ENCODE peak calls at places on chromosomes 4 and X, in five cellular contexts. One of them, this sample, is unnamed.

GRCh38 chrX:6228720-6229119 is at the start of gene NLGN4X:
- DNase-seq in substantia nigra: peak
- DNase-seq in cardiac muscle cell: peak
- DNase-seq in PC-3: no peak
- DNase-seq in CD8-positive, alpha-beta memory T cell: no peak
- DNase-seq in this sample: no peak

GRCh38 chr4:14289708-14290107 is 662.2 kb upstream of the BOD1L1 start:
- DNase-seq in substantia nigra: no peak
- DNase-seq in PC-3: peak
- DNase-seq in CD8-positive, alpha-beta memory T cell: no peak
- DNase-seq in cardiac muscle cell: no peak
- DNase-seq in this sample: peak

GRCh38 chrX:65644621-65645287 is 22.7 kb upstream of the MSN start:
- DNase-seq in CD8-positive, alpha-beta memory T cell: no peak
- DNase-seq in cardiac muscle cell: no peak
- DNase-seq in PC-3: peak
- DNase-seq in substantia nigra: no peak
- DNase-seq in this sample: peak

GRCh38 chr4:61200195-61200990 is at the start of gene ADGRL3:
- DNase-seq in substantia nigra: peak
- DNase-seq in CD8-positive, alpha-beta memory T cell: no peak
- DNase-seq in cardiac muscle cell: peak
- DNase-seq in PC-3: no peak
- DNase-seq in this sample: peak

GRCh38 chr4:41751325-41752061 is 3.0 kb upstream of the PHOX2B start:
- DNase-seq in cardiac muscle cell: no peak
- DNase-seq in CD8-positive, alpha-beta memory T cell: no peak
- DNase-seq in substantia nigra: no peak
- DNase-seq in PC-3: no peak
- DNase-seq in this sample: no peak

GRCh38 chrX:13200398-13200797 is 119.5 kb downstream of the ATXN3L start:
- DNase-seq in substantia nigra: no peak
- DNase-seq in CD8-positive, alpha-beta memory T cell: no peak
- DNase-seq in cardiac muscle cell: no peak
- DNase-seq in PC-3: no peak
- DNase-seq in this sample: no peak

GRCh38 chrX:107712231-107713204 is 63.1 kb downstream of the TSC22D3 start:
- DNase-seq in PC-3: no peak
- DNase-seq in cardiac muscle cell: no peak
- DNase-seq in substantia nigra: no peak
- DNase-seq in CD8-positive, alpha-beta memory T cell: peak
- DNase-seq in this sample: peak

GRCh38 chr4:41410049-41410448 is 127.9 kb upstream of the LIMCH1 start:
- DNase-seq in PC-3: peak
- DNase-seq in substantia nigra: no peak
- DNase-seq in CD8-positive, alpha-beta memory T cell: no peak
- DNase-seq in cardiac muscle cell: no peak
- DNase-seq in this sample: peak

GRCh38 chrX:132908891-132909290 is 49.5 kb downstream of the HS6ST2 start:
- DNase-seq in CD8-positive, alpha-beta memory T cell: no peak
- DNase-seq in cardiac muscle cell: no peak
- DNase-seq in substantia nigra: no peak
- DNase-seq in PC-3: peak
- DNase-seq in this sample: no peak

GRCh38 chr4:99321241-99322191 is at the start of gene ADH1B:
- DNase-seq in cardiac muscle cell: no peak
- DNase-seq in CD8-positive, alpha-beta memory T cell: no peak
- DNase-seq in PC-3: no peak
- DNase-seq in substantia nigra: no peak
- DNase-seq in this sample: no peak

GRCh38 chr4:181701911-181702310 is 541.3 kb upstream of the TENM3 start:
- DNase-seq in substantia nigra: no peak
- DNase-seq in cardiac muscle cell: peak
- DNase-seq in CD8-positive, alpha-beta memory T cell: no peak
- DNase-seq in PC-3: no peak
- DNase-seq in this sample: no peak

GRCh38 chrX:139890991-139891700 is 41.7 kb downstream of the ATP11C start:
- DNase-seq in substantia nigra: no peak
- DNase-seq in PC-3: peak
- DNase-seq in CD8-positive, alpha-beta memory T cell: no peak
- DNase-seq in cardiac muscle cell: no peak
- DNase-seq in this sample: peak

GRCh38 chr4:118716304-118716703 is 31.1 kb downstream of the METTL14 start:
- DNase-seq in cardiac muscle cell: no peak
- DNase-seq in PC-3: no peak
- DNase-seq in CD8-positive, alpha-beta memory T cell: no peak
- DNase-seq in substantia nigra: no peak
- DNase-seq in this sample: no peak

GRCh38 chr4:149045731-149046130 is 603.5 kb upstream of the NR3C2 start:
- DNase-seq in PC-3: no peak
- DNase-seq in CD8-positive, alpha-beta memory T cell: no peak
- DNase-seq in substantia nigra: no peak
- DNase-seq in cardiac muscle cell: no peak
- DNase-seq in this sample: peak

GRCh38 chrX:47146121-47146935 is 1.3 kb downstream of the RBM10 start:
- DNase-seq in cardiac muscle cell: no peak
- DNase-seq in CD8-positive, alpha-beta memory T cell: no peak
- DNase-seq in substantia nigra: no peak
- DNase-seq in PC-3: no peak
- DNase-seq in this sample: no peak

GRCh38 chrX:13126785-13127184 is 82.4 kb upstream of the FAM9C start:
- DNase-seq in PC-3: no peak
- DNase-seq in cardiac muscle cell: no peak
- DNase-seq in substantia nigra: no peak
- DNase-seq in CD8-positive, alpha-beta memory T cell: no peak
- DNase-seq in this sample: no peak

GRCh38 chr4:8383451-8384160 is 56.9 kb downstream of the ACOX3 start:
- DNase-seq in substantia nigra: no peak
- DNase-seq in CD8-positive, alpha-beta memory T cell: no peak
- DNase-seq in PC-3: no peak
- DNase-seq in cardiac muscle cell: no peak
- DNase-seq in this sample: no peak

DNA sequence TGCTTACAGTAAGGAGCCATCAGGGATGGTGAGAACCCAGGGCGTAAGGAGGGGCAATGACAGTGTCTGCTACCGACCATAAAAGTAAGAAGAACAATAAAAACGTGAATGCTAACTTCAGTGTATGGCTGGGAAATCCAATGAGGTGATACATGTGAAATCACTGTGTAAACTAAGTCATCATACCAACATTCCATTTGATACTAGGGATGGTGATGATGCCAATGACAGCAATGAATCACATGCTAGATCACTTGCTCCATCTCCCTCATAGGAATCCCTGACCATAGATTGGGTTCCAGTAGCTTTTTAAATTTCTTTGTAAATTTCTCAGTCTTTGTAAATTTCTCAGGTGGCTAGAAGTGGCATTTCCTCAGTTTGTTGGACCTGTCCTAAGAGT is 146.3 kb downstream of the SMIM20 start:
- DNase-seq in cardiac muscle cell: no peak
- DNase-seq in PC-3: peak
- DNase-seq in CD8-positive, alpha-beta memory T cell: no peak
- DNase-seq in substantia nigra: no peak
- DNase-seq in this sample: no peak
- H3K27ac ChIP-seq in cardiac muscle cell: no peak
- H3K27ac ChIP-seq in PC-3: no peak
- H3K27ac ChIP-seq in CD8-positive, alpha-beta memory T cell: no peak
- H3K27ac ChIP-seq in substantia nigra: no peak
- H3K27ac ChIP-seq in this sample: no peak

GRCh38 chr4:3802571-3803474 is 36.6 kb downstream of the ADRA2C start:
- DNase-seq in cardiac muscle cell: no peak
- DNase-seq in PC-3: no peak
- DNase-seq in CD8-positive, alpha-beta memory T cell: no peak
- DNase-seq in substantia nigra: no peak
- DNase-seq in this sample: no peak
- H3K27ac ChIP-seq in cardiac muscle cell: no peak
- H3K27ac ChIP-seq in PC-3: no peak
- H3K27ac ChIP-seq in CD8-positive, alpha-beta memory T cell: no peak
- H3K27ac ChIP-seq in substantia nigra: no peak
- H3K27ac ChIP-seq in this sample: no peak

GRCh38 chr4:153401501-153401900 is 57.0 kb downstream of the MND1 start:
- DNase-seq in cardiac muscle cell: no peak
- DNase-seq in substantia nigra: no peak
- DNase-seq in PC-3: no peak
- DNase-seq in CD8-positive, alpha-beta memory T cell: no peak
- DNase-seq in this sample: no peak

GRCh38 chr4:153402366-153402765 is 57.9 kb downstream of the MND1 start:
- DNase-seq in PC-3: no peak
- DNase-seq in CD8-positive, alpha-beta memory T cell: no peak
- DNase-seq in substantia nigra: no peak
- DNase-seq in cardiac muscle cell: no peak
- DNase-seq in this sample: no peak

GRCh38 chr4:153399358-153399757 is 54.9 kb downstream of the MND1 start:
- DNase-seq in cardiac muscle cell: no peak
- DNase-seq in CD8-positive, alpha-beta memory T cell: no peak
- DNase-seq in substantia nigra: no peak
- DNase-seq in PC-3: no peak
- DNase-seq in this sample: no peak

GRCh38 chr4:153394945-153395344 is 50.5 kb downstream of the MND1 start:
- DNase-seq in CD8-positive, alpha-beta memory T cell: no peak
- DNase-seq in substantia nigra: no peak
- DNase-seq in cardiac muscle cell: no peak
- DNase-seq in PC-3: peak
- DNase-seq in this sample: no peak

DNA sequence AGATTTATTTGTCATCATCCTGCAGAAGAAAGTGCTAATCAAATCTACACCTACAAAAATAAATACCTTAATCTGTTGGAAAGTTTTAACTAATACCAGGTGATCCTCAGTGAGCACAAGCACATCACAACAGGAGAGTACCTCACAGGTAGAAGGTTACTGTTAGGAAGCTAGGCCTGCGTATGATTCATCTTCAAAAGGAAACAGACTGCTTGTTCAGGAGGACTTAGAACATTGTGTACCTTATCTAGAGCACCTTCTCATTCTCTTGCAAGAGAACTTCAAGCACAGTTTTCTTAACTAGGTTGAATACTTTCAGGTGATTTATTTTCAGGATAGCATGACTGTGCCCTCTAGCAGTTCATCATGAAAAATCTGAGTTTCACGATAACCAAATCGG is 54.2 kb downstream of the MND1 start:
- DNase-seq in PC-3: no peak
- DNase-seq in substantia nigra: no peak
- DNase-seq in CD8-positive, alpha-beta memory T cell: no peak
- DNase-seq in cardiac muscle cell: no peak
- DNase-seq in this sample: peak
- H3K27ac ChIP-seq in PC-3: no peak
- H3K27ac ChIP-seq in substantia nigra: no peak
- H3K27ac ChIP-seq in CD8-positive, alpha-beta memory T cell: no peak
- H3K27ac ChIP-seq in cardiac muscle cell: no peak
- H3K27ac ChIP-seq in this sample: no peak

GRCh38 chr4:9811796-9812195 is 30.4 kb downstream of the DRD5 start:
- DNase-seq in cardiac muscle cell: no peak
- DNase-seq in substantia nigra: no peak
- DNase-seq in CD8-positive, alpha-beta memory T cell: no peak
- DNase-seq in PC-3: no peak
- DNase-seq in this sample: no peak
- H3K27ac ChIP-seq in cardiac muscle cell: no peak
- H3K27ac ChIP-seq in substantia nigra: no peak
- H3K27ac ChIP-seq in CD8-positive, alpha-beta memory T cell: no peak
- H3K27ac ChIP-seq in PC-3: no peak
- H3K27ac ChIP-seq in this sample: no peak

GRCh38 chr4:23945521-23946017 is 55.7 kb upstream of the PPARGC1A start:
- DNase-seq in PC-3: peak
- DNase-seq in substantia nigra: no peak
- DNase-seq in CD8-positive, alpha-beta memory T cell: no peak
- DNase-seq in cardiac muscle cell: no peak
- DNase-seq in this sample: peak
- H3K27ac ChIP-seq in PC-3: no peak
- H3K27ac ChIP-seq in substantia nigra: no peak
- H3K27ac ChIP-seq in CD8-positive, alpha-beta memory T cell: no peak
- H3K27ac ChIP-seq in cardiac muscle cell: peak
- H3K27ac ChIP-seq in this sample: no peak